ENCODE peak calls at places on chromosomes 16 and 17, in five cellular contexts. X, K, Q, C and J are unnamed samples.

GRCh38 chr16:50526249-50526648 is 21.9 kb upstream of the NKD1 start:
- DNase-seq in X (peak), K (no peak), Q (no peak), C (no peak), J (no peak)

GRCh38 chr17:47850692-47851573 is at the start of gene SP6:
- DNase-seq in X (peak), K (peak), Q (peak), C (peak), J (no peak)

GRCh38 chr17:17191346-17191792 is 14.8 kb downstream of the PLD6 start:
- DNase-seq in X (no peak), K (no peak), Q (peak), C (no peak), J (peak)

GRCh38 chr16:8173111-8173644 is 417.1 kb downstream of the TMEM114 start:
- DNase-seq in X (peak), K (peak), Q (peak), C (peak), J (peak)

GRCh38 chr16:82586130-82586529 is 40.6 kb upstream of the CDH13 start:
- DNase-seq in X (no peak), K (no peak), Q (no peak), C (no peak), J (no peak)

GRCh38 chr16:89902980-89903379 is 15.7 kb upstream of the MC1R start:
- DNase-seq in X (no peak), K (no peak), Q (no peak), C (no peak), J (no peak)

GRCh38 chr16:86099326-86099725 is 200.4 kb downstream of the IRF8 start:
- DNase-seq in X (no peak), K (no peak), Q (no peak), C (peak), J (no peak)

GRCh38 chr17:42521036-42521435 is 15.0 kb upstream of the NAGLU start:
- DNase-seq in X (no peak), K (no peak), Q (no peak), C (no peak), J (no peak)

GRCh38 chr17:11622468-11622867 is 24.2 kb downstream of the DNAH9 start:
- DNase-seq in X (no peak), K (no peak), Q (no peak), C (no peak), J (no peak)

GRCh38 chr17:80457236-80457856 is 19.1 kb downstream of the NPTX1 start:
- DNase-seq in X (no peak), K (no peak), Q (no peak), C (no peak), J (no peak)

GRCh38 chr17:76645481-76645880 is 1.9 kb upstream of the ST6GALNAC1 start:
- DNase-seq in X (no peak), K (no peak), Q (no peak), C (no peak), J (no peak)